ENCODE peak calls at places on chromosomes 4 and X, in nine cellular contexts. C is H1, P is upper lobe of left lung, L is transverse colon, N is HepG2, A is stomach, F is breast epithelium, K is K562, Z is suprapubic skin. J is an unnamed sample.

GRCh38 chr4:186472948-186473347 is 82.4 kb downstream of the MTNR1A start:
- DNase-seq in F (no peak), Z (no peak), K (peak), A (no peak), P (no peak), C (no peak), N (peak), L (no peak), J (no peak)

GRCh38 chr4:152021788-152022438 is 261.1 kb upstream of the GATB start:
- DNase-seq in C (no peak), L (no peak), N (no peak), F (no peak), A (no peak), K (no peak), Z (no peak), P (peak), J (no peak)

GRCh38 chr4:98203406-98204235 is 57.6 kb upstream of the RAP1GDS1 start:
- DNase-seq in Z (no peak), C (no peak), P (no peak), K (no peak), L (no peak), F (no peak), N (no peak), A (no peak), J (peak)

GRCh38 chr4:159229164-159229563 is 126.3 kb downstream of the RAPGEF2 start:
- DNase-seq in C (no peak), A (no peak), N (peak), P (no peak), F (no peak), K (no peak), L (no peak), Z (no peak), J (no peak)

GRCh38 chr4:3767569-3768288 is 1.5 kb downstream of the ADRA2C start:
- DNase-seq in N (no peak), K (no peak), A (no peak), C (no peak), F (no peak), L (peak), Z (no peak), P (no peak), J (no peak)

GRCh38 chr4:158133551-158133950 is 39.3 kb downstream of the GASK1B start:
- DNase-seq in C (no peak), P (no peak), F (no peak), N (no peak), Z (no peak), A (no peak), L (no peak), K (no peak), J (no peak)

GRCh38 chr4:177070533-177070932 is 239.1 kb upstream of the NEIL3 start:
- DNase-seq in A (no peak), C (no peak), N (no peak), Z (no peak), L (no peak), P (no peak), F (no peak), K (no peak), J (no peak)

GRCh38 chr4:8117278-8117682 is 41.3 kb downstream of the ABLIM2 start:
- DNase-seq in L (peak), Z (no peak), F (no peak), P (no peak), A (peak), N (peak), C (peak), K (peak), J (peak)

GRCh38 chr4:123444298-123444731 is 47.7 kb downstream of the SPRY1 start:
- DNase-seq in C (peak), N (peak), P (no peak), Z (no peak), F (no peak), L (peak), A (no peak), K (peak), J (no peak)

GRCh38 chr4:62193726-62194125 is 993.6 kb downstream of the ADGRL3 start:
- DNase-seq in Z (no peak), K (no peak), P (no peak), L (no peak), N (no peak), A (no peak), C (no peak), F (no peak), J (no peak)

GRCh38 chr4:54781771-54782170 is 124.0 kb downstream of the KIT start:
- DNase-seq in C (no peak), F (no peak), A (peak), Z (no peak), L (no peak), K (no peak), P (no peak), N (no peak), J (no peak)

GRCh38 chr4:54779797-54780196 is 122.0 kb downstream of the KIT start:
- DNase-seq in F (no peak), Z (no peak), L (no peak), A (no peak), N (no peak), C (no peak), K (no peak), P (no peak), J (no peak)

GRCh38 chr4:54783402-54784110 is 125.8 kb downstream of the KIT start:
- DNase-seq in L (no peak), A (peak), F (no peak), N (peak), P (no peak), K (no peak), Z (no peak), C (no peak), J (no peak)

DNA sequence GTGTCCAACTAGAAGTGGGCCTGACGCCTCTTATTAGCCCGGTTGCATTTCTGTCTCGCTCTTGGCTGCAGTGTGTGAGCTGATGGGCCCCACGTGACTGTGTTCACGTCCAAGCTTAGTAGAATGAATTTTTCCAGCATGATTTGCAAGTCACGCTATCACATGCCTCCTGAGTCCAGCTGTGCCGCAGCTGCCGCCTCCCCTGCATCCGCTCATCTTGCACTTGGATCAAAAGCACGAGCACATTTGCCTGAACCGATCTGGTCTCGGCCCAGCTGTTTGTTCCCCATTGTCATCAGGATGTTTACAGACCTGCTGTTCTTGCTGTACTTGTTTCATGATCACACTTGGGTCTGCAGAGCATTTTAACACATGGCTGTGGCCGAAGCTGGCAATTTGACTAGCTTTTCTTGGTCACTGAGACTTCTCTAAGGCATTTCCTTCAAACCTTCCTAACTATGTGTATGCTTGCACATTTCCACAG is 126.5 kb downstream of the KIT start:
- DNase-seq in F (no peak), C (no peak), Z (peak), P (peak), A (peak), K (peak), N (no peak), L (peak), J (no peak)
- TF ChIP-seq POLR2AphosphoS5 in F (peak), C (no peak), Z (no peak), P (peak), A (peak), K (no peak), N (no peak), L (peak), J (no peak)

GRCh38 chr4:108168672-108169562 is at the start of gene LEF1:
- DNase-seq in Z (no peak), L (peak), F (no peak), N (no peak), C (peak), P (peak), A (peak), K (peak), J (peak)
- TF ChIP-seq POLR2A in Z (no peak), L (no peak), F (no peak), N (no peak), C (no peak), P (no peak), A (no peak), K (peak), J (no peak)

GRCh38 chr4:75940692-75941253 is at the start of gene NAAA:
- DNase-seq in N (peak), A (peak), C (peak), L (peak), F (peak), P (peak), K (peak), Z (peak), J (peak)
- TF ChIP-seq POLR2AphosphoS5 in N (peak), A (peak), C (no peak), L (peak), F (no peak), P (peak), K (peak), Z (no peak), J (no peak)

GRCh38 chrX:136159615-136160025 is 12.3 kb downstream of the FHL1 start:
- DNase-seq in N (no peak), L (no peak), A (no peak), F (no peak), Z (no peak), P (no peak), K (no peak), C (no peak), J (no peak)

GRCh38 chrX:136157187-136157586 is 9.9 kb downstream of the FHL1 start:
- DNase-seq in F (no peak), N (no peak), A (no peak), Z (no peak), C (no peak), P (no peak), L (no peak), K (no peak), J (no peak)

GRCh38 chrX:136156560-136157117 is 9.3 kb downstream of the FHL1 start:
- DNase-seq in L (no peak), K (no peak), A (no peak), Z (no peak), C (no peak), P (no peak), N (no peak), F (no peak), J (no peak)

GRCh38 chrX:136158685-136159084 is 11.4 kb downstream of the FHL1 start:
- DNase-seq in N (no peak), K (no peak), C (no peak), P (no peak), Z (no peak), F (no peak), L (no peak), A (no peak), J (no peak)

DNA sequence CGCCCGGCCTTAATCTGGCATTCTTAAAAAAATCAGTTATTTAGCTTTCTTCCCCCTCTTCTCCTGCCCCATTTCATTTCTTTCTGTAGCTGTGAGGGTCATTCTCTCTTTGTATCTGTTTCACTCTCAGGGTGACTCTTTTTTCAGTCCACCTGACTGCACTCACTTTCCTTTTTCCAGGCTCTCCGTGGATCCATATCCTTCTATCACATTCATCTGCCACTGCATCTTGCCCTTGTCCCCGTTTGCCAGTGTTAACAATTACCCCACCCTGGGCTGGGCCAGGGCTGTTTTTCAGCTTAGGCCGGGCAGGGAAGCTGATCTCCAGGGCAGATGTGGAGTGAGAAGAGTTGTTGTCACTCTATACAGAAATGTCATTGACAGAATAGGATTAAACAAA is 7.7 kb downstream of the FHL1 start:
- DNase-seq in C (no peak), P (no peak), Z (no peak), N (no peak), L (no peak), K (no peak), A (no peak), F (no peak), J (no peak)
- TF ChIP-seq POLR2A in C (no peak), P (no peak), Z (no peak), N (no peak), L (no peak), K (no peak), A (no peak), F (no peak), J (no peak)

GRCh38 chr4:76197001-76197743 is 16.5 kb downstream of the SCARB2 start:
- DNase-seq in P (no peak), K (no peak), L (no peak), A (no peak), Z (no peak), C (no peak), F (no peak), N (no peak), J (no peak)

GRCh38 chr4:76197971-76198410 is 15.6 kb downstream of the SCARB2 start:
- DNase-seq in N (no peak), Z (no peak), L (peak), F (no peak), C (no peak), K (peak), A (no peak), P (peak), J (no peak)

GRCh38 chr4:76195326-76195725 is 18.3 kb downstream of the SCARB2 start:
- DNase-seq in Z (no peak), A (no peak), N (no peak), L (no peak), P (no peak), K (no peak), C (no peak), F (no peak), J (no peak)

GRCh38 chr4:76192221-76192620 is 21.4 kb downstream of the SCARB2 start:
- DNase-seq in L (no peak), N (no peak), A (no peak), F (no peak), C (no peak), P (no peak), K (no peak), Z (no peak), J (no peak)

GRCh38 chr4:76194325-76194724 is 19.3 kb downstream of the SCARB2 start:
- DNase-seq in P (no peak), C (no peak), N (no peak), F (no peak), Z (no peak), A (no peak), L (no peak), K (peak), J (no peak)
- TF ChIP-seq POLR2AphosphoS5 in P (no peak), C (no peak), N (no peak), F (no peak), Z (no peak), A (peak), L (no peak), K (no peak), J (no peak)

DNA sequence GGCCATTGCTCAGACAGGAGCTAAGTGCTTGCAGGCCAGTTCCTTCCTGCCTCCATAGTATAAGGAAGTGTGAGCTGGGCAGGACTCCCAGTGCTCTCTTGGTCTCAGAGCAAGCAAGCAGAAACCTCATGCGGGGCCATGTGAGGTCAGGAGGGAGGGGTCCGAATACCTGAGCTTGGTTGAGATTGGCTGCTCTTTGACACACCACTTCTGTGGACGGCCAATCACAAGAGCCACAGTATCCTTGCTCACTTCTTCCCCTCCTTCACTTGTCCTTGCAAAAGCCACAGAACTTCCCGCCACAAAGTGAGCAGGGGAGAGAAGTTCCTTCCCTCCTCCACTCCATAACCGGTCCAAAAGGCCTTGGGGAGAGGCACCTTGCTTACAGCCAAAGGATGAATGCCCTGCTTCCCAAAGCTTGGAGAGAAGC is 56.7 kb downstream of the PRPS1 start:
- DNase-seq in C (no peak), L (peak), N (no peak), A (peak), Z (peak), K (peak), F (peak), P (no peak), J (no peak)
- TF ChIP-seq POLR2A in C (no peak), L (no peak), N (no peak), A (no peak), Z (no peak), K (peak), F (no peak), P (no peak), J (no peak)

GRCh38 chr4:40316333-40316781 is 18.8 kb upstream of the CHRNA9 start:
- DNase-seq in P (no peak), A (no peak), F (no peak), L (no peak), C (no peak), Z (no peak), K (no peak), N (no peak), J (no peak)
- TF ChIP-seq POLR2AphosphoS5 in P (no peak), A (no peak), F (no peak), L (no peak), C (no peak), Z (no peak), K (no peak), N (no peak), J (no peak)

GRCh38 chr4:73222466-73223257 is 35.9 kb downstream of the ANKRD17 start:
- DNase-seq in A (peak), K (peak), N (peak), P (no peak), Z (no peak), L (peak), C (no peak), F (no peak), J (peak)
- TF ChIP-seq POLR2A in A (peak), K (peak), N (no peak), P (no peak), Z (no peak), L (peak), C (no peak), F (no peak), J (peak)

J was measured in GM12891.